ENCODE peak calls at places on chromosomes 2 and 18, in seven cellular contexts. One of them, this sample, is unnamed.

GRCh38 chr2:101473911-101474751 is 781 bp downstream of the RFX8 start:
- DNase-seq in GM12878: no peak
- DNase-seq in A549: no peak
- DNase-seq in SK-N-SH: peak
- DNase-seq in HepG2: no peak
- DNase-seq in K562: no peak
- DNase-seq in H1: no peak
- DNase-seq in this sample: peak

GRCh38 chr2:191951832-191952231 is 104.9 kb upstream of the CAVIN2 start:
- DNase-seq in GM12878: no peak
- DNase-seq in A549: no peak
- DNase-seq in SK-N-SH: no peak
- DNase-seq in HepG2: no peak
- DNase-seq in K562: no peak
- DNase-seq in H1: no peak
- DNase-seq in this sample: no peak

GRCh38 chr2:7966032-7966431 is 715.8 kb upstream of the ID2 start:
- DNase-seq in GM12878: no peak
- DNase-seq in A549: no peak
- DNase-seq in SK-N-SH: peak
- DNase-seq in HepG2: no peak
- DNase-seq in K562: no peak
- DNase-seq in H1: no peak
- DNase-seq in this sample: no peak

GRCh38 chr2:136305517-136306192 is 187.7 kb upstream of the CXCR4 start:
- DNase-seq in GM12878: no peak
- DNase-seq in A549: no peak
- DNase-seq in SK-N-SH: no peak
- DNase-seq in HepG2: no peak
- DNase-seq in K562: no peak
- DNase-seq in H1: no peak
- DNase-seq in this sample: no peak

GRCh38 chr18:11553098-11553940 is 56.1 kb upstream of the SLC35G4 start:
- DNase-seq in GM12878: no peak
- DNase-seq in A549: peak
- DNase-seq in SK-N-SH: peak
- DNase-seq in HepG2: peak
- DNase-seq in K562: peak
- DNase-seq in H1: peak
- DNase-seq in this sample: peak

GRCh38 chr18:12328179-12328823 is 20.3 kb downstream of the TUBB6 start:
- DNase-seq in GM12878: no peak
- DNase-seq in A549: no peak
- DNase-seq in SK-N-SH: no peak
- DNase-seq in HepG2: no peak
- DNase-seq in K562: no peak
- DNase-seq in H1: no peak
- DNase-seq in this sample: no peak

GRCh38 chr2:74862268-74862964 is 28.5 kb downstream of the HK2 start:
- DNase-seq in GM12878: no peak
- DNase-seq in A549: no peak
- DNase-seq in SK-N-SH: peak
- DNase-seq in HepG2: no peak
- DNase-seq in K562: peak
- DNase-seq in H1: no peak
- DNase-seq in this sample: no peak

GRCh38 chr2:3326182-3326537 is 51.5 kb downstream of the EIPR1 start:
- DNase-seq in GM12878: no peak
- DNase-seq in A549: no peak
- DNase-seq in SK-N-SH: no peak
- DNase-seq in HepG2: no peak
- DNase-seq in K562: no peak
- DNase-seq in H1: no peak
- DNase-seq in this sample: no peak

GRCh38 chr18:61892683-61893303 is at the start of gene RNF152:
- DNase-seq in GM12878: no peak
- DNase-seq in A549: peak
- DNase-seq in SK-N-SH: peak
- DNase-seq in HepG2: no peak
- DNase-seq in K562: no peak
- DNase-seq in H1: no peak
- DNase-seq in this sample: peak

GRCh38 chr2:96533292-96534073 is 3.1 kb upstream of the ARID5A start:
- DNase-seq in GM12878: no peak
- DNase-seq in A549: no peak
- DNase-seq in SK-N-SH: no peak
- DNase-seq in HepG2: no peak
- DNase-seq in K562: no peak
- DNase-seq in H1: no peak
- DNase-seq in this sample: peak

GRCh38 chr2:27792759-27793158 is 21.2 kb downstream of the MRPL33 start:
- DNase-seq in GM12878: no peak
- DNase-seq in A549: no peak
- DNase-seq in SK-N-SH: no peak
- DNase-seq in HepG2: no peak
- DNase-seq in K562: no peak
- DNase-seq in H1: no peak
- DNase-seq in this sample: peak

GRCh38 chr2:64327510-64328414 is 126.2 kb upstream of the LGALSL start:
- DNase-seq in GM12878: peak
- DNase-seq in A549: no peak
- DNase-seq in SK-N-SH: peak
- DNase-seq in HepG2: no peak
- DNase-seq in K562: no peak
- DNase-seq in H1: no peak
- DNase-seq in this sample: no peak

GRCh38 chr2:81328968-81329367 is 1024.4 kb upstream of the LRRTM1 start:
- DNase-seq in GM12878: no peak
- DNase-seq in A549: no peak
- DNase-seq in SK-N-SH: no peak
- DNase-seq in HepG2: no peak
- DNase-seq in K562: no peak
- DNase-seq in H1: no peak
- DNase-seq in this sample: no peak

GRCh38 chr2:210299974-210300373 is 15.0 kb downstream of the MYL1 start:
- DNase-seq in GM12878: no peak
- DNase-seq in A549: no peak
- DNase-seq in SK-N-SH: no peak
- DNase-seq in HepG2: no peak
- DNase-seq in K562: no peak
- DNase-seq in H1: no peak
- DNase-seq in this sample: no peak

GRCh38 chr2:210502997-210503621 is 26.6 kb upstream of the LANCL1 start:
- DNase-seq in GM12878: no peak
- DNase-seq in A549: peak
- DNase-seq in SK-N-SH: peak
- DNase-seq in HepG2: peak
- DNase-seq in K562: peak
- DNase-seq in H1: peak
- DNase-seq in this sample: peak

GRCh38 chr2:674319-674985 is 2.8 kb downstream of the TMEM18 start:
- DNase-seq in GM12878: no peak
- DNase-seq in A549: no peak
- DNase-seq in SK-N-SH: no peak
- DNase-seq in HepG2: no peak
- DNase-seq in K562: no peak
- DNase-seq in H1: no peak
- DNase-seq in this sample: no peak

GRCh38 chr2:232955856-232956255 is 57.2 kb downstream of the NGEF start:
- DNase-seq in GM12878: peak
- DNase-seq in A549: no peak
- DNase-seq in SK-N-SH: no peak
- DNase-seq in HepG2: no peak
- DNase-seq in K562: no peak
- DNase-seq in H1: no peak
- DNase-seq in this sample: no peak

GRCh38 chr2:55120634-55121359 is 70.5 kb upstream of the RTN4 start:
- DNase-seq in GM12878: no peak
- DNase-seq in A549: no peak
- DNase-seq in SK-N-SH: no peak
- DNase-seq in HepG2: no peak
- DNase-seq in K562: no peak
- DNase-seq in H1: no peak
- DNase-seq in this sample: peak

GRCh38 chr2:222208010-222208690 is 90.6 kb downstream of the PAX3 start:
- DNase-seq in GM12878: no peak
- DNase-seq in A549: no peak
- DNase-seq in SK-N-SH: no peak
- DNase-seq in HepG2: no peak
- DNase-seq in K562: no peak
- DNase-seq in H1: no peak
- DNase-seq in this sample: no peak

GRCh38 chr2:120934891-120935338 is 199.2 kb downstream of the GLI2 start:
- DNase-seq in GM12878: no peak
- DNase-seq in A549: peak
- DNase-seq in SK-N-SH: no peak
- DNase-seq in HepG2: peak
- DNase-seq in K562: no peak
- DNase-seq in H1: no peak
- DNase-seq in this sample: peak
- TF ChIP-seq RFX5 in GM12878: no peak
- TF ChIP-seq RFX5 in A549: no peak
- TF ChIP-seq RFX5 in SK-N-SH: no peak
- TF ChIP-seq RFX5 in HepG2: no peak
- TF ChIP-seq RFX5 in K562: no peak
- TF ChIP-seq RFX5 in H1: no peak
- TF ChIP-seq RFX5 in this sample: no peak

DNA sequence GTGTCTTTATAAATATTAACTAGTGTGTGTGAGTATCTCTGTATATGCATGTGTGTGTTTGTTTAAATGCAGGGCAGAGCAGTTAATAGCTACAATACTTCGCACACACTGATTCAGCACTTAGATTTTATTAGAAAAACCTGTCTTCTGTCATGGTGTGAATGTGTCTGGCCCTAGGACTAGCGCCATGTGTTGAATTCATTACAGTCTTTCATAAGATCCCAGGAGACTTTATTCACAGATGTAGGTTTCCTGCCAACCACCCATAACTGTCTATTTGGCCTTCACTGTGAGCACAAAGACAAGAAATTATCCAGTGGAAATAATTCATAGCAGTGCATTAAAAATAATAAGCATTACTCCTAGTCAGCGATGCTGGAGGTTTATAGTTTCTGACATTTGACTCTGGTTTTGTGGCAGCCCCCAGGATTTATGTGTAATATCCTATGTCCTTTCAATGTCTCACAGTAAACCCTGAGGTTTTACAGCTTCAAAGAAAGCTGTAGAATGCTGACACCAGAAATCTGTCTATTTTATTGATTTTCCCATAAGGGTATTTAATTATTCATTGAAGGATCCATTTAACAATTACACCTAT is 93.9 kb downstream of the ZNF804A start:
- DNase-seq in GM12878: no peak
- DNase-seq in A549: no peak
- DNase-seq in SK-N-SH: peak
- DNase-seq in HepG2: no peak
- DNase-seq in K562: no peak
- DNase-seq in H1: no peak
- DNase-seq in this sample: no peak
- TF ChIP-seq RAD21 in GM12878: no peak
- TF ChIP-seq RAD21 in A549: no peak
- TF ChIP-seq RAD21 in SK-N-SH: peak
- TF ChIP-seq RAD21 in HepG2: no peak
- TF ChIP-seq RAD21 in K562: no peak
- TF ChIP-seq RAD21 in H1: no peak
- TF ChIP-seq RAD21 in this sample: no peak

GRCh38 chr2:170743530-170744239 is 26.5 kb upstream of the ERICH2 start:
- DNase-seq in GM12878: no peak
- DNase-seq in A549: no peak
- DNase-seq in SK-N-SH: no peak
- DNase-seq in HepG2: no peak
- DNase-seq in K562: peak
- DNase-seq in H1: no peak
- DNase-seq in this sample: no peak
- TF ChIP-seq RFX5 in GM12878: no peak
- TF ChIP-seq RFX5 in A549: no peak
- TF ChIP-seq RFX5 in SK-N-SH: no peak
- TF ChIP-seq RFX5 in HepG2: no peak
- TF ChIP-seq RFX5 in K562: no peak
- TF ChIP-seq RFX5 in H1: no peak
- TF ChIP-seq RFX5 in this sample: no peak

DNA sequence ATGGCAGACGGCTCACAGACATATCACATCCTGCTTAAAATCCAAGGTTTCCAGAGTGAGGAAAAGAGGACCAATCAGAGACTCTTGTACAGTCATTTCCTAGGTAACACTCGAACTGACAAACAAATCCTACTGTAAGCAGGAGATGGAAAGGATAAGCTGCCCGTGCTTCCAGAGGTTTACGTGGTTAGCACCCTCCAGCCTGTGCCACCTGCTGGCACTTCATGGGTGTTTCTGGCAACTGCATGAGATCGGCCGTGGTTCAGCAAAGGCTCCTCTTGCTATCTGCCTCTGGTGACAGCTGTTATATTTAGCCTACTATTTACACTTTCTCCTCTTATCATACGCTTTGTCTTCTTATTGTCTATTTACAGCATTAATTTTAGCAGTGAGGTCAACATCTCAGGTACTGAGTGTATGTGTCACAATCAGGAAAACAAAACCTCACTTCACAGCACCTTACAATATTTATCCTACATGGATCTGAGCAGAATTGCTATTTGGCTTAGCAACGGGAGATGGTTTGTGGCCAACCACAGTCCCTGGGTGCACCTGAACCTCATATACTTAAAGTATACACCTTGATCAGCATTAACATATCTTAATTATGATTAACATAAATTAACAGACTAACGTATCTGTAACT is 226.9 kb downstream of the TMEM163 start:
- DNase-seq in GM12878: no peak
- DNase-seq in A549: peak
- DNase-seq in SK-N-SH: peak
- DNase-seq in HepG2: peak
- DNase-seq in K562: no peak
- DNase-seq in H1: no peak
- DNase-seq in this sample: no peak
- TF ChIP-seq RAD21 in GM12878: no peak
- TF ChIP-seq RAD21 in A549: peak
- TF ChIP-seq RAD21 in SK-N-SH: peak
- TF ChIP-seq RAD21 in HepG2: no peak
- TF ChIP-seq RAD21 in K562: no peak
- TF ChIP-seq RAD21 in H1: no peak
- TF ChIP-seq RAD21 in this sample: no peak

GRCh38 chr2:239878686-239879085 is 146.5 kb downstream of the NDUFA10 start:
- DNase-seq in GM12878: no peak
- DNase-seq in A549: no peak
- DNase-seq in SK-N-SH: no peak
- DNase-seq in HepG2: no peak
- DNase-seq in K562: no peak
- DNase-seq in H1: no peak
- DNase-seq in this sample: no peak
- TF ChIP-seq RFX5 in GM12878: no peak
- TF ChIP-seq RFX5 in A549: no peak
- TF ChIP-seq RFX5 in SK-N-SH: no peak
- TF ChIP-seq RFX5 in HepG2: no peak
- TF ChIP-seq RFX5 in K562: no peak
- TF ChIP-seq RFX5 in H1: no peak
- TF ChIP-seq RFX5 in this sample: no peak

This sample was measured in IMR-90.